ENCODE peak calls at places on chromosomes 2 and 18, in eight cellular contexts. One of them, this sample, is unnamed.

GRCh38 chr2:58019209-58019608 is 27.4 kb upstream of the VRK2 start:
- DNase-seq in aorta: no peak
- DNase-seq in GM12865: no peak
- DNase-seq in OCI-LY7: no peak
- DNase-seq in A549: peak; percentile 3
- DNase-seq in fibroblast of mammary gland: no peak
- DNase-seq in H1: no peak
- DNase-seq in astrocyte of the spinal cord: peak; percentile 12
- DNase-seq in this sample: no peak

GRCh38 chr2:196534533-196534932 is 105.0 kb upstream of the CCDC150 start:
- DNase-seq in aorta: no peak
- DNase-seq in A549: no peak
- DNase-seq in fibroblast of mammary gland: no peak
- DNase-seq in GM12865: no peak
- DNase-seq in H1: no peak
- DNase-seq in astrocyte of the spinal cord: no peak
- DNase-seq in OCI-LY7: no peak
- DNase-seq in this sample: no peak

GRCh38 chr2:160390544-160391258 is 102.9 kb downstream of the RBMS1 start:
- DNase-seq in aorta: no peak
- DNase-seq in OCI-LY7: no peak
- DNase-seq in astrocyte of the spinal cord: peak; percentile 84
- DNase-seq in A549: no peak
- DNase-seq in GM12865: no peak
- DNase-seq in fibroblast of mammary gland: peak; percentile 78
- DNase-seq in H1: no peak
- DNase-seq in this sample: no peak

GRCh38 chr2:25964891-25965290 is 17.4 kb downstream of the KIF3C start:
- DNase-seq in GM12865: no peak
- DNase-seq in aorta: no peak
- DNase-seq in astrocyte of the spinal cord: no peak
- DNase-seq in H1: no peak
- DNase-seq in fibroblast of mammary gland: no peak
- DNase-seq in A549: no peak
- DNase-seq in OCI-LY7: no peak
- DNase-seq in this sample: no peak

GRCh38 chr2:199315299-199316179 is 142.2 kb downstream of the SATB2 start:
- DNase-seq in fibroblast of mammary gland: peak; percentile 64
- DNase-seq in GM12865: peak; percentile 29
- DNase-seq in A549: no peak
- DNase-seq in OCI-LY7: peak; percentile 58
- DNase-seq in astrocyte of the spinal cord: peak; percentile 79
- DNase-seq in aorta: no peak
- DNase-seq in H1: no peak
- DNase-seq in this sample: peak; percentile 53

GRCh38 chr2:110869472-110870446 is 137.4 kb downstream of the ACOXL start:
- DNase-seq in H1: no peak
- DNase-seq in fibroblast of mammary gland: peak; percentile 37
- DNase-seq in A549: no peak
- DNase-seq in astrocyte of the spinal cord: peak; percentile 37
- DNase-seq in OCI-LY7: no peak
- DNase-seq in aorta: no peak
- DNase-seq in GM12865: no peak
- DNase-seq in this sample: no peak

GRCh38 chr2:66929632-66930385 is 467.3 kb upstream of the ETAA1 start:
- DNase-seq in OCI-LY7: no peak
- DNase-seq in GM12865: no peak
- DNase-seq in aorta: peak; percentile 73
- DNase-seq in astrocyte of the spinal cord: peak; percentile 72
- DNase-seq in fibroblast of mammary gland: peak; percentile 58
- DNase-seq in H1: no peak
- DNase-seq in A549: no peak
- DNase-seq in this sample: no peak

GRCh38 chr2:191321861-191322662 is 76.9 kb downstream of the MYO1B start:
- DNase-seq in aorta: no peak
- DNase-seq in GM12865: peak; percentile 41
- DNase-seq in astrocyte of the spinal cord: peak; percentile 84
- DNase-seq in H1: peak; percentile 56
- DNase-seq in A549: no peak
- DNase-seq in OCI-LY7: no peak
- DNase-seq in fibroblast of mammary gland: peak; percentile 92
- DNase-seq in this sample: peak; percentile 77

GRCh38 chr2:130798472-130799221 is 38.1 kb upstream of the ARHGEF4 start:
- DNase-seq in aorta: peak; percentile 83
- DNase-seq in OCI-LY7: no peak
- DNase-seq in fibroblast of mammary gland: no peak
- DNase-seq in A549: no peak
- DNase-seq in astrocyte of the spinal cord: no peak
- DNase-seq in H1: no peak
- DNase-seq in GM12865: no peak
- DNase-seq in this sample: peak; percentile 10

GRCh38 chr2:224922142-224922727 is 120.0 kb downstream of the DOCK10 start:
- DNase-seq in astrocyte of the spinal cord: peak; percentile 66
- DNase-seq in H1: no peak
- DNase-seq in OCI-LY7: peak; percentile 85
- DNase-seq in fibroblast of mammary gland: no peak
- DNase-seq in A549: no peak
- DNase-seq in GM12865: peak; percentile 73
- DNase-seq in aorta: no peak
- DNase-seq in this sample: no peak

GRCh38 chr2:229974271-229974670 is 52.0 kb downstream of the FBXO36 start:
- DNase-seq in GM12865: no peak
- DNase-seq in OCI-LY7: no peak
- DNase-seq in H1: no peak
- DNase-seq in aorta: no peak
- DNase-seq in astrocyte of the spinal cord: peak; percentile 6
- DNase-seq in A549: no peak
- DNase-seq in fibroblast of mammary gland: peak; percentile 43
- DNase-seq in this sample: no peak

GRCh38 chr2:1744446-1745170 is at the start of gene PXDN:
- DNase-seq in aorta: peak; percentile 89
- DNase-seq in fibroblast of mammary gland: peak; percentile 66
- DNase-seq in A549: no peak
- DNase-seq in OCI-LY7: no peak
- DNase-seq in H1: no peak
- DNase-seq in GM12865: no peak
- DNase-seq in astrocyte of the spinal cord: peak; percentile 79
- DNase-seq in this sample: no peak

GRCh38 chr2:88932677-88933076 is 241.2 kb downstream of the RPIA start:
- DNase-seq in H1: no peak
- DNase-seq in GM12865: no peak
- DNase-seq in aorta: no peak
- DNase-seq in A549: no peak
- DNase-seq in astrocyte of the spinal cord: no peak
- DNase-seq in OCI-LY7: no peak
- DNase-seq in fibroblast of mammary gland: no peak
- DNase-seq in this sample: no peak

GRCh38 chr18:22466608-22467390 is 49.1 kb upstream of the CTAGE1 start:
- DNase-seq in A549: peak; percentile 24
- DNase-seq in OCI-LY7: no peak
- DNase-seq in astrocyte of the spinal cord: peak; percentile 85
- DNase-seq in GM12865: no peak
- DNase-seq in H1: no peak
- DNase-seq in fibroblast of mammary gland: peak; percentile 81
- DNase-seq in aorta: no peak
- DNase-seq in this sample: no peak

GRCh38 chr2:241364781-241365180 is 8.7 kb downstream of the FARP2 start:
- DNase-seq in aorta: no peak
- DNase-seq in H1: no peak
- DNase-seq in GM12865: no peak
- DNase-seq in A549: no peak
- DNase-seq in astrocyte of the spinal cord: no peak
- DNase-seq in fibroblast of mammary gland: no peak
- DNase-seq in OCI-LY7: no peak
- DNase-seq in this sample: no peak

GRCh38 chr2:16840496-16841172 is 175.0 kb upstream of the CYRIA start:
- DNase-seq in OCI-LY7: no peak
- DNase-seq in fibroblast of mammary gland: no peak
- DNase-seq in GM12865: no peak
- DNase-seq in H1: no peak
- DNase-seq in A549: no peak
- DNase-seq in astrocyte of the spinal cord: no peak
- DNase-seq in aorta: no peak
- DNase-seq in this sample: no peak

GRCh38 chr2:62291052-62291451 is 95.1 kb downstream of the B3GNT2 start:
- DNase-seq in OCI-LY7: no peak
- DNase-seq in H1: no peak
- DNase-seq in GM12865: no peak
- DNase-seq in fibroblast of mammary gland: no peak
- DNase-seq in A549: no peak
- DNase-seq in aorta: no peak
- DNase-seq in astrocyte of the spinal cord: no peak
- DNase-seq in this sample: no peak

GRCh38 chr2:181985632-181986205 is at the start of gene PPP1R1C:
- DNase-seq in H1: no peak
- DNase-seq in aorta: no peak
- DNase-seq in astrocyte of the spinal cord: no peak
- DNase-seq in GM12865: no peak
- DNase-seq in fibroblast of mammary gland: no peak
- DNase-seq in A549: no peak
- DNase-seq in OCI-LY7: no peak
- DNase-seq in this sample: no peak

DNA sequence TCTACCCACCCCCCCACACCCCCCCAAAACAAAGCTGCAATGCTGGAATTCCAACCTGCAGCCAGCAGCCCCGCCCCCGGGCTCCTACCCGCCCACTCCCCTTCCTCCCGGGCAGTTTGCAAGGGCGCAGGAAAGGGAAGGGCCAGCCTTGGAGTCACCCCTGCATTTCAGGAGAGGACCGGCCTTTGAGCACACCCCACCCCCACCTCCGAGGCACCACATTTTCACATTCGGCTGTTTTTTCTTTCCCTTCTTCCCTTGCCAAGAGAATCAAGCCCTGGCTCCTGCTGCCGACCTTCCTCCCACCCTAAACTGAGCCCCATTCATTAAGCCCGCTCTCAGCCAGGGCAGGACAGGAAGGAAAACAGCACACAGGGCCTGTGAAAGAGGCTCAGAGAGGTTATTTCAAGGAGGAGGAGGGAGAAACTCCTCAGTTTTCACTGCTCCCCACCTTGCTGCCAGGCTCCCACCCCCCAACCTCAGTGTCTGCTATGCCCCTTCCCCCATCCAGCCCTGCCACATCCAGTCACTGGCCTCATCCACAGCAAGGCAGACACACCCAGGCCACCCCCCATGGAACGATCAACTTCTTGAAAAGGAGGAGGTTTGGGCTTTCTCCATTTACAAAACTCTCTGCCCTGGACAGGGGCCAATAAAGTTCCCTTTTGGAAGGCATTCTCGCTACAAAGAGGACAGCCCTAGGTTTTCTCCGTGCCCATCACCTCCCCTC is 11.2 kb downstream of the SMAD7 start:
- DNase-seq in GM12865: no peak
- DNase-seq in OCI-LY7: no peak
- DNase-seq in A549: no peak
- DNase-seq in H1: no peak
- DNase-seq in astrocyte of the spinal cord: peak; percentile 48
- DNase-seq in fibroblast of mammary gland: no peak
- DNase-seq in aorta: peak; percentile 86
- DNase-seq in this sample: no peak
- H3K4me3 ChIP-seq in GM12865: no peak overlapping the region
- H3K4me3 ChIP-seq in OCI-LY7: no peak overlapping the region
- H3K4me3 ChIP-seq in A549: peak overlapping the region; percentile 80
- H3K4me3 ChIP-seq in H1: no peak overlapping the region
- H3K4me3 ChIP-seq in astrocyte of the spinal cord: no peak overlapping the region
- H3K4me3 ChIP-seq in fibroblast of mammary gland: peak overlapping the region; percentile 3
- H3K4me3 ChIP-seq in aorta: no peak overlapping the region
- H3K4me3 ChIP-seq in this sample: no peak overlapping the region

DNA sequence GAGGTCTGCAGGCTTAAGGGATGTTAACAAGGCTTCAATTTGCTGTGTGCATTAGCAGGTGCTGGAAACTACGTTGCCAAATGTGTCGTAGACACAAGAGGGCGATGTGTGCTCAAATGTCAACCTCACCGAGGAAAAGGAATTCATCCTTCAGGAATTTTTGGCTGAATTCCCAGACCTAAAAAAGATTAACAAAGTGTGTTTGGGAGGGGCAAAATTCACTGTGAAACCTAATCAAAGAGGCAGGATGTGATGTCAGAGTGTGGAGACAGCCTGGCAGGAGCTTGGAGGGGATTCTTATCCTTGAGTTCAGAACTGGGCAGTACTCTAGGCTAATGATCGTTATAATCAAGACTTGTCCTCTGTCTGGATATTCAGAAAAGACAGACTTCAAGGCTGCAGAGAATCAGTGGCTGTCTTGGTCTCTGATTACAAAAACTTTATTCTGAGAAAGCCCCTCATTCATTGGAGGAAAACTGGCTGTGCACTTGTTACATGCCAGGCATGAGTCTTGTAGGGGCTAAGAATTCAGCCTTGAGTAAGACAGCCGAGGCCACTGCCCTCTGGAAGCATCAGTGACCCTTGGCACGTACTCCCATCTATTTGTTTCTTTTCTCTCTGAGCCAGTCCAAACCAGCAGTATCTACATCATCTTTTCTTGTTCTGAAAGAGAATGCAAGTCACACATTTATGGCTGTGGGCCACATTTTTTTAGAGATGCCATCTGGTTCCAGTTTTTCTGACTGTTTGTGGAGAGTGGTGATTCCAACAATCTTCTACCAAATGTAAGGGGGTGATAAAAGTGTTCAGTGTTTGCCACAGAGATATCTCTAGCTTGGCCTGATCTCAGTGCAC is 18.7 kb upstream of the SCYGR1 start:
- DNase-seq in OCI-LY7: peak; percentile 5
- DNase-seq in astrocyte of the spinal cord: peak; percentile 97
- DNase-seq in H1: peak; percentile 51
- DNase-seq in GM12865: peak; percentile 56
- DNase-seq in A549: peak; percentile 92
- DNase-seq in aorta: no peak
- DNase-seq in fibroblast of mammary gland: peak; percentile 98
- DNase-seq in this sample: no peak
- H3K4me3 ChIP-seq in OCI-LY7: no peak overlapping the region
- H3K4me3 ChIP-seq in astrocyte of the spinal cord: no peak overlapping the region
- H3K4me3 ChIP-seq in H1: no peak overlapping the region
- H3K4me3 ChIP-seq in GM12865: no peak overlapping the region
- H3K4me3 ChIP-seq in A549: no peak overlapping the region
- H3K4me3 ChIP-seq in aorta: no peak overlapping the region
- H3K4me3 ChIP-seq in fibroblast of mammary gland: no peak overlapping the region
- H3K4me3 ChIP-seq in this sample: no peak overlapping the region

GRCh38 chr2:188410504-188411235 is 119.0 kb downstream of the GULP1 start:
- DNase-seq in aorta: no peak
- DNase-seq in astrocyte of the spinal cord: peak; percentile 35
- DNase-seq in fibroblast of mammary gland: peak; percentile 72
- DNase-seq in H1: peak; percentile 44
- DNase-seq in GM12865: no peak
- DNase-seq in A549: no peak
- DNase-seq in OCI-LY7: no peak
- DNase-seq in this sample: no peak
- H3K4me3 ChIP-seq in aorta: no peak overlapping the region
- H3K4me3 ChIP-seq in astrocyte of the spinal cord: no peak overlapping the region
- H3K4me3 ChIP-seq in fibroblast of mammary gland: no peak overlapping the region
- H3K4me3 ChIP-seq in H1: no peak overlapping the region
- H3K4me3 ChIP-seq in GM12865: no peak overlapping the region
- H3K4me3 ChIP-seq in A549: no peak overlapping the region
- H3K4me3 ChIP-seq in OCI-LY7: no peak overlapping the region
- H3K4me3 ChIP-seq in this sample: no peak overlapping the region

DNA sequence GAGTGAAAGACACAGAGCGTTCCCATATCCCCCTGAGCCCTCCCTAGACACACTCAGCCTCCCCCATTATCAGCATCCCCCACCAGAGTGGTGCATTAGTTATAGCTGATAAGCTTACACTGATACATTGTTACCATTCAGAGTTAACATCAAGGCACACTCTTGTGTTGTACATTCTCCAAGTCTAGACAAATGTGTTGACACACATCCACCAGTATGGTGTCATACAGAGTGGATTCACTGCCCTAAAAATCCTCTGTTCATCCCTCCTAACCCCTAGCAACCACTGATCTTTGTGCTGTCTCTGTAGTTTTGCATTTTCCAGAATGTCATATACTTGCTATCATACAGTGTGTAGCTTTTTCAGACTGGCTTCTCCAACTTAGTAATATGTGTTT is 78.0 kb upstream of the RPL31 start:
- DNase-seq in OCI-LY7: no peak
- DNase-seq in astrocyte of the spinal cord: no peak
- DNase-seq in A549: no peak
- DNase-seq in H1: no peak
- DNase-seq in aorta: no peak
- DNase-seq in fibroblast of mammary gland: no peak
- DNase-seq in GM12865: no peak
- DNase-seq in this sample: no peak
- H3K4me3 ChIP-seq in OCI-LY7: no peak overlapping the region
- H3K4me3 ChIP-seq in astrocyte of the spinal cord: no peak overlapping the region
- H3K4me3 ChIP-seq in A549: no peak overlapping the region
- H3K4me3 ChIP-seq in H1: no peak overlapping the region
- H3K4me3 ChIP-seq in aorta: no peak overlapping the region
- H3K4me3 ChIP-seq in fibroblast of mammary gland: no peak overlapping the region
- H3K4me3 ChIP-seq in GM12865: no peak overlapping the region
- H3K4me3 ChIP-seq in this sample: no peak overlapping the region

This sample was measured in DND-41.